ENCODE peak calls at places on chromosomes 13 and 19, in eight cellular contexts. Z is NCI-H2081, Q is GF-D8, T is ELR, J is NCI-H146, E is NCI-H460, I is WERI-Rb-1, C is LoVo. H is an unnamed sample.

GRCh38 chr13:46035066-46035465 is 17.5 kb downstream of the ZC3H13 start:
- DNase-seq in Z (peak), Q (no peak), T (no peak), J (peak), E (no peak), I (no peak), C (no peak), H (no peak)

GRCh38 chr19:2053601-2054389 is 2.8 kb upstream of the MKNK2 start:
- DNase-seq in Z (no peak), Q (no peak), T (no peak), J (no peak), E (no peak), I (no peak), C (no peak), H (peak)

GRCh38 chr19:52520013-52520412 is 7.5 kb upstream of the ZNF808 start:
- DNase-seq in Z (no peak), Q (no peak), T (no peak), J (no peak), E (no peak), I (no peak), C (no peak), H (no peak)

GRCh38 chr13:99386911-99387788 is 80.0 kb upstream of the GPR183 start:
- DNase-seq in Z (no peak), Q (no peak), T (peak), J (peak), E (peak), I (peak), C (no peak), H (no peak)

GRCh38 chr19:16921766-16922591 is 33.2 kb downstream of the F2RL3 start:
- DNase-seq in Z (no peak), Q (no peak), T (no peak), J (no peak), E (no peak), I (no peak), C (no peak), H (no peak)

GRCh38 chr19:33546656-33547055 is 25.1 kb upstream of the PEPD start:
- DNase-seq in Z (no peak), Q (no peak), T (no peak), J (no peak), E (no peak), I (no peak), C (no peak), H (no peak)

GRCh38 chr19:52896431-52897148 is 845 bp downstream of the ZNF320 start:
- DNase-seq in Z (peak), Q (no peak), T (peak), J (peak), E (no peak), I (peak), C (peak), H (peak)

GRCh38 chr13:74681891-74682290 is 547.7 kb upstream of the KLF12 start:
- DNase-seq in Z (no peak), Q (no peak), T (no peak), J (no peak), E (no peak), I (no peak), C (no peak), H (no peak)

GRCh38 chr13:28817204-28817603 is 2.9 kb upstream of the MTUS2 start:
- DNase-seq in Z (no peak), Q (no peak), T (peak), J (no peak), E (no peak), I (no peak), C (no peak), H (no peak)